ENCODE peak calls at places on chromosomes 6 and 20, in eight cellular contexts. L is endodermal cell, X is right lobe of liver, B is psoas muscle, O is GM12865, S is astrocyte of the spinal cord, H is omental fat pad, C is nephron progenitor cell. K is an unnamed sample.
A peak's percentile ranks its signal among the peaks of the same experiment; 100 is the strongest.

GRCh38 chr6:12580296-12580695 is 136.3 kb upstream of the PHACTR1 start:
- DNase-seq in L (no peak), X (no peak), B (no peak), O (no peak), S (peak; percentile 47), H (no peak), C (no peak), K (no peak)

GRCh38 chr6:160146454-160147145 is 25.0 kb downstream of the SLC22A1 start:
- DNase-seq in L (peak; percentile 2), X (no peak), B (no peak), O (no peak), S (no peak), H (no peak), C (no peak), K (no peak)

GRCh38 chr6:151004415-151005024 is 139.0 kb downstream of the MTHFD1L start:
- DNase-seq in L (no peak), X (no peak), B (no peak), O (peak; percentile 15), S (peak; percentile 93), H (no peak), C (no peak), K (peak; percentile 2)

GRCh38 chr6:165245287-165245686 is 64.1 kb downstream of the C6orf118 start:
- DNase-seq in L (no peak), X (no peak), B (no peak), O (no peak), S (peak; percentile 30), H (no peak), C (peak; percentile 16), K (peak; percentile 25)

GRCh38 chr20:21074605-21075336 is 31.4 kb downstream of the LINC00237 start:
- DNase-seq in L (no peak), X (no peak), B (no peak), O (peak; percentile 68), S (no peak), H (no peak), C (no peak), K (no peak)

GRCh38 chr6:23611776-23612381 is 514.1 kb upstream of the NRSN1 start:
- DNase-seq in L (peak; percentile 41), X (no peak), B (no peak), O (no peak), S (no peak), H (no peak), C (no peak), K (no peak)

GRCh38 chr6:53359088-53359842 is 10.5 kb upstream of the ELOVL5 start:
- DNase-seq in L (peak; percentile 99), X (peak; percentile 98), B (peak; percentile 96), O (peak; percentile 95), S (peak; percentile 98), H (peak; percentile 80), C (peak; percentile 94), K (peak; percentile 96)

GRCh38 chr6:159540152-159540551 is 152.9 kb downstream of the SOD2 start:
- DNase-seq in L (peak; percentile 91), X (no peak), B (no peak), O (peak; percentile 21), S (no peak), H (no peak), C (peak; percentile 41), K (no peak)

GRCh38 chr6:37479266-37479854 is 20.3 kb downstream of the CCDC167 start:
- DNase-seq in L (peak; percentile 34), X (no peak), B (no peak), O (no peak), S (no peak), H (no peak), C (no peak), K (no peak)

GRCh38 chr20:25048519-25048952 is 9.4 kb downstream of the ACSS1 start:
- DNase-seq in L (peak; percentile 24), X (peak; percentile 27), B (peak; percentile 64), O (no peak), S (no peak), H (no peak), C (no peak), K (no peak)

GRCh38 chr6:43495409-43495941 is 14.7 kb downstream of the LRRC73 start:
- DNase-seq in L (peak; percentile 51), X (no peak), B (no peak), O (no peak), S (no peak), H (no peak), C (no peak), K (peak; percentile 51)

GRCh38 chr6:53109612-53110011 is 39.0 kb downstream of the GCM1 start:
- DNase-seq in L (peak; percentile 18), X (no peak), B (no peak), O (peak; percentile 53), S (no peak), H (no peak), C (no peak), K (no peak)

GRCh38 chr6:108673153-108673552 is 112.4 kb downstream of the FOXO3 start:
- DNase-seq in L (no peak), X (no peak), B (no peak), O (peak; percentile 13), S (no peak), H (no peak), C (no peak), K (no peak)

GRCh38 chr6:36545767-36546663 is 1.3 kb downstream of the STK38 start:
- DNase-seq in L (no peak), X (no peak), B (no peak), O (peak; percentile 34), S (peak; percentile 48), H (no peak), C (no peak), K (no peak)

GRCh38 chr6:30820196-30820595 is 64.1 kb upstream of the DDR1 start:
- DNase-seq in L (no peak), X (no peak), B (peak; percentile 72), O (no peak), S (peak; percentile 71), H (no peak), C (no peak), K (peak; percentile 77)

GRCh38 chr20:33298391-33298790 is 15.4 kb downstream of the BPIFB1 start:
- DNase-seq in L (peak; percentile 57), X (no peak), B (no peak), O (no peak), S (no peak), H (no peak), C (no peak), K (no peak)

GRCh38 chr6:30947231-30947630 is 6.5 kb downstream of the MUCL3 start:
- DNase-seq in L (no peak), X (no peak), B (no peak), O (no peak), S (no peak), H (no peak), C (no peak), K (no peak)

GRCh38 chr6:109739671-109740070 is 48.6 kb downstream of the FIG4 start:
- DNase-seq in L (no peak), X (no peak), B (no peak), O (no peak), S (no peak), H (no peak), C (no peak), K (no peak)

GRCh38 chr6:1040393-1040792 is 271.5 kb upstream of the FOXQ1 start:
- DNase-seq in L (no peak), X (no peak), B (no peak), O (no peak), S (no peak), H (no peak), C (no peak), K (no peak)

GRCh38 chr6:80438728-80439127 is 332.3 kb downstream of the BCKDHB start:
- DNase-seq in L (no peak), X (no peak), B (no peak), O (no peak), S (peak; percentile 67), H (no peak), C (no peak), K (peak; percentile 46)

GRCh38 chr6:64221776-64222175 is 586.2 kb downstream of the PHF3 start:
- DNase-seq in L (no peak), X (no peak), B (no peak), O (no peak), S (no peak), H (no peak), C (no peak), K (no peak)
- TF ChIP-seq CTCF in L (peak; percentile 10), X (no peak), B (no peak), O (no peak), S (no peak), H (no peak), C (no peak), K (no peak)

GRCh38 chr6:69735029-69735428 is 61.8 kb downstream of the LMBRD1 start:
- DNase-seq in L (no peak), X (no peak), B (no peak), O (no peak), S (no peak), H (no peak), C (peak; percentile 2), K (no peak)

GRCh38 chr6:69729870-69730449 is 66.8 kb downstream of the LMBRD1 start:
- DNase-seq in L (no peak), X (no peak), B (no peak), O (no peak), S (peak; percentile 13), H (no peak), C (no peak), K (no peak)

GRCh38 chr6:69732045-69732444 is 64.8 kb downstream of the LMBRD1 start:
- DNase-seq in L (no peak), X (no peak), B (no peak), O (no peak), S (no peak), H (no peak), C (no peak), K (no peak)

GRCh38 chr6:69732640-69733039 is 64.2 kb downstream of the LMBRD1 start:
- DNase-seq in L (no peak), X (no peak), B (no peak), O (peak; percentile 34), S (peak; percentile 8), H (no peak), C (no peak), K (no peak)
- TF ChIP-seq CTCF in L (peak; percentile 57), X (no peak), B (peak; percentile 9), O (no peak), S (no peak), H (no peak), C (no peak), K (peak; percentile 15)

DNA sequence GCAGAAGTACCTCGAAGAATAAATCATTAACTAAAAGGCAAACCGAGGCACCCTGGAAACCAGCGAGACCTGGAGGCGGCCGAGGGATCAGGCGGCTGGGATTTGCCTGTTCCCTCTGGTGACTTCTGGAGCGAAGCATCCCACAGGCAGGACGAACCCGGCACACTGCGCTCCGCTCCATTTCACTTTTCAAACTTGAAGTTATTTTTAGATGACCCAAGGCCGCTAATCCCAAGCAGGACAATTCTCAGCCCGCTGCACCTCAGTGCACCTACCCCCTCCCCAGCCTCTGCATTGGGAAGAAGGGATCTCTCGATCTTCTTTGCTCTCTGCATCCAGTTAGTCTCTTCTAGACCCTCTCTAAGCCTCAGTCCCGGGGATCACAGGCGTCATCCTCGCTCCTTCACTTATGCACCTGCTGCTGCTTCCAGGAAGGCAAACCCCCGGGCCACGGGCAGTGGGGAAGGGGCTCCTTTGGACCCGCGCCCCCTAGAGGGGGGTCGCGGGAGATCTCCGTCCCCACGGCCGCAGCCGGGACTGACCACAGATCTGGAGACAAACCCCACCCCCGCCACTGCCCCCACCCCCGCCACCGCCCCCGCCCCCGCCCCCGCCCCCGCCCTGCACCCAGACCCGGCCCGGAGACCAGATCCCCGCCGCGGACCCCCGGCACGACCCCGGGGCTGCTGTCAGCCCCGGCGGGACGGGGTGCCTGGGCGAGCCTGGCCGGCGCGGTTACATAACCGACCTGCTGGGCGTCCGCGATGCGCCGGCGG is 636 bp downstream of the RCAN2 start:
- DNase-seq in L (peak; percentile 90), X (peak; percentile 35), B (peak; percentile 65), O (no peak), S (no peak), H (no peak), C (peak; percentile 79), K (peak; percentile 33)
- TF ChIP-seq CTCF in L (peak; percentile 80), X (no peak), B (peak; percentile 0), O (peak; percentile 5), S (peak; percentile 44), H (no peak), C (peak; percentile 44), K (peak; percentile 51)

GRCh38 chr20:3190681-3191111 is 13.8 kb downstream of the DDRGK1 start:
- DNase-seq in L (no peak), X (no peak), B (peak; percentile 35), O (no peak), S (no peak), H (no peak), C (no peak), K (no peak)
- TF ChIP-seq CTCF in L (peak; percentile 37), X (no peak), B (no peak), O (no peak), S (no peak), H (no peak), C (no peak), K (no peak)